ENCODE peak calls at places on chromosomes 3 and 15, in seven cellular contexts. One of them, this sample, is unnamed.

GRCh38 chr3:118128886-118129285 is 905.8 kb downstream of the IGSF11 start:
- DNase-seq in prostate gland: no peak
- DNase-seq in lower leg skin: no peak
- DNase-seq in fibroblast of lung: peak
- DNase-seq in transverse colon: no peak
- DNase-seq in heart right ventricle: no peak
- DNase-seq in adrenal gland: no peak
- DNase-seq in this sample: no peak

GRCh38 chr15:70382009-70382749 is 284.5 kb upstream of the TLE3 start:
- DNase-seq in prostate gland: no peak
- DNase-seq in lower leg skin: peak
- DNase-seq in fibroblast of lung: no peak
- DNase-seq in transverse colon: no peak
- DNase-seq in heart right ventricle: no peak
- DNase-seq in adrenal gland: no peak
- DNase-seq in this sample: no peak

GRCh38 chr3:164521644-164522043 is 556.7 kb downstream of the SI start:
- DNase-seq in prostate gland: no peak
- DNase-seq in lower leg skin: no peak
- DNase-seq in fibroblast of lung: no peak
- DNase-seq in transverse colon: no peak
- DNase-seq in heart right ventricle: no peak
- DNase-seq in adrenal gland: no peak
- DNase-seq in this sample: no peak

GRCh38 chr3:14295037-14295436 is 107.4 kb upstream of the SLC6A6 start:
- DNase-seq in prostate gland: no peak
- DNase-seq in lower leg skin: no peak
- DNase-seq in fibroblast of lung: no peak
- DNase-seq in transverse colon: no peak
- DNase-seq in heart right ventricle: no peak
- DNase-seq in adrenal gland: no peak
- DNase-seq in this sample: no peak

GRCh38 chr3:185717121-185717520 is 107.7 kb downstream of the IGF2BP2 start:
- DNase-seq in prostate gland: no peak
- DNase-seq in lower leg skin: no peak
- DNase-seq in fibroblast of lung: peak
- DNase-seq in transverse colon: no peak
- DNase-seq in heart right ventricle: no peak
- DNase-seq in adrenal gland: no peak
- DNase-seq in this sample: no peak

GRCh38 chr3:16906679-16907078 is 21.9 kb downstream of the PLCL2 start:
- DNase-seq in prostate gland: no peak
- DNase-seq in lower leg skin: no peak
- DNase-seq in fibroblast of lung: peak
- DNase-seq in transverse colon: peak
- DNase-seq in heart right ventricle: no peak
- DNase-seq in adrenal gland: no peak
- DNase-seq in this sample: no peak

GRCh38 chr15:37111427-37111717 is 11.0 kb upstream of the MEIS2 start:
- DNase-seq in prostate gland: no peak
- DNase-seq in lower leg skin: no peak
- DNase-seq in fibroblast of lung: no peak
- DNase-seq in transverse colon: no peak
- DNase-seq in heart right ventricle: no peak
- DNase-seq in adrenal gland: no peak
- DNase-seq in this sample: no peak

GRCh38 chr15:43930079-43930478 is 103.3 kb downstream of the WDR76 start:
- DNase-seq in prostate gland: no peak
- DNase-seq in lower leg skin: no peak
- DNase-seq in fibroblast of lung: peak
- DNase-seq in transverse colon: no peak
- DNase-seq in heart right ventricle: no peak
- DNase-seq in adrenal gland: no peak
- DNase-seq in this sample: no peak

GRCh38 chr3:141331370-141332318 is 36.7 kb upstream of the ZBTB38 start:
- DNase-seq in prostate gland: no peak
- DNase-seq in lower leg skin: peak
- DNase-seq in fibroblast of lung: peak
- DNase-seq in transverse colon: peak
- DNase-seq in heart right ventricle: peak
- DNase-seq in adrenal gland: peak
- DNase-seq in this sample: peak

GRCh38 chr3:56633602-56634371 is 49.3 kb downstream of the TASOR start:
- DNase-seq in prostate gland: no peak
- DNase-seq in lower leg skin: no peak
- DNase-seq in fibroblast of lung: no peak
- DNase-seq in transverse colon: no peak
- DNase-seq in heart right ventricle: peak
- DNase-seq in adrenal gland: no peak
- DNase-seq in this sample: no peak

GRCh38 chr3:172808969-172809546 is 58.5 kb downstream of the ECT2 start:
- DNase-seq in prostate gland: no peak
- DNase-seq in lower leg skin: no peak
- DNase-seq in fibroblast of lung: peak
- DNase-seq in transverse colon: no peak
- DNase-seq in heart right ventricle: no peak
- DNase-seq in adrenal gland: no peak
- DNase-seq in this sample: no peak

GRCh38 chr15:94910166-94910565 is 678.8 kb downstream of the MCTP2 start:
- DNase-seq in prostate gland: no peak
- DNase-seq in lower leg skin: no peak
- DNase-seq in fibroblast of lung: peak
- DNase-seq in transverse colon: no peak
- DNase-seq in heart right ventricle: no peak
- DNase-seq in adrenal gland: no peak
- DNase-seq in this sample: peak

GRCh38 chr3:22887664-22888291 is 315.3 kb upstream of the UBE2E2 start:
- DNase-seq in prostate gland: no peak
- DNase-seq in lower leg skin: no peak
- DNase-seq in fibroblast of lung: peak
- DNase-seq in transverse colon: peak
- DNase-seq in heart right ventricle: no peak
- DNase-seq in adrenal gland: peak
- DNase-seq in this sample: peak

GRCh38 chr3:194711913-194712312 is 26.2 kb downstream of the FAM43A start:
- DNase-seq in prostate gland: no peak
- DNase-seq in lower leg skin: no peak
- DNase-seq in fibroblast of lung: peak
- DNase-seq in transverse colon: no peak
- DNase-seq in heart right ventricle: no peak
- DNase-seq in adrenal gland: no peak
- DNase-seq in this sample: peak

GRCh38 chr3:115436767-115437301 is 186.5 kb upstream of the GAP43 start:
- DNase-seq in prostate gland: no peak
- DNase-seq in lower leg skin: no peak
- DNase-seq in fibroblast of lung: peak
- DNase-seq in transverse colon: no peak
- DNase-seq in heart right ventricle: no peak
- DNase-seq in adrenal gland: peak
- DNase-seq in this sample: peak

GRCh38 chr15:74252291-74253080 is 16.4 kb downstream of the CCDC33 start:
- DNase-seq in prostate gland: no peak
- DNase-seq in lower leg skin: no peak
- DNase-seq in fibroblast of lung: peak
- DNase-seq in transverse colon: no peak
- DNase-seq in heart right ventricle: no peak
- DNase-seq in adrenal gland: peak
- DNase-seq in this sample: no peak

GRCh38 chr3:186993940-186994670 is 63.8 kb downstream of the ST6GAL1 start:
- DNase-seq in prostate gland: no peak
- DNase-seq in lower leg skin: peak
- DNase-seq in fibroblast of lung: peak
- DNase-seq in transverse colon: no peak
- DNase-seq in heart right ventricle: no peak
- DNase-seq in adrenal gland: no peak
- DNase-seq in this sample: no peak

GRCh38 chr3:98593046-98593936 is at the start of gene CPOX:
- DNase-seq in prostate gland: peak
- DNase-seq in lower leg skin: peak
- DNase-seq in fibroblast of lung: peak
- DNase-seq in transverse colon: peak
- DNase-seq in heart right ventricle: peak
- DNase-seq in adrenal gland: peak
- DNase-seq in this sample: peak

GRCh38 chr3:43389388-43390254 is 103.3 kb downstream of the SNRK start:
- DNase-seq in prostate gland: no peak
- DNase-seq in lower leg skin: no peak
- DNase-seq in fibroblast of lung: peak
- DNase-seq in transverse colon: peak
- DNase-seq in heart right ventricle: no peak
- DNase-seq in adrenal gland: peak
- DNase-seq in this sample: no peak

GRCh38 chr3:94524102-94524922 is 461.5 kb downstream of the NSUN3 start:
- DNase-seq in prostate gland: no peak
- DNase-seq in lower leg skin: no peak
- DNase-seq in fibroblast of lung: no peak
- DNase-seq in transverse colon: no peak
- DNase-seq in heart right ventricle: no peak
- DNase-seq in adrenal gland: no peak
- DNase-seq in this sample: no peak

GRCh38 chr3:46205286-46205960 is 2.7 kb downstream of the CCR1 start:
- DNase-seq in prostate gland: no peak
- DNase-seq in lower leg skin: no peak
- DNase-seq in fibroblast of lung: no peak
- DNase-seq in transverse colon: no peak
- DNase-seq in heart right ventricle: no peak
- DNase-seq in adrenal gland: no peak
- DNase-seq in this sample: no peak

GRCh38 chr3:167084566-167084965 is 295.5 kb downstream of the ZBBX start:
- DNase-seq in prostate gland: no peak
- DNase-seq in lower leg skin: no peak
- DNase-seq in fibroblast of lung: no peak
- DNase-seq in transverse colon: no peak
- DNase-seq in heart right ventricle: no peak
- DNase-seq in adrenal gland: no peak
- DNase-seq in this sample: no peak

GRCh38 chr3:44795197-44795596 is 33.6 kb downstream of the KIF15 start:
- DNase-seq in prostate gland: no peak
- DNase-seq in lower leg skin: no peak
- DNase-seq in fibroblast of lung: peak
- DNase-seq in transverse colon: no peak
- DNase-seq in heart right ventricle: no peak
- DNase-seq in adrenal gland: no peak
- DNase-seq in this sample: no peak

GRCh38 chr3:190739726-190740230 is 122.7 kb downstream of the GMNC start:
- DNase-seq in prostate gland: no peak
- DNase-seq in lower leg skin: no peak
- DNase-seq in fibroblast of lung: no peak
- DNase-seq in transverse colon: no peak
- DNase-seq in heart right ventricle: no peak
- DNase-seq in adrenal gland: no peak
- DNase-seq in this sample: peak

GRCh38 chr15:31857194-31857593 is 173.1 kb upstream of the CHRNA7 start:
- DNase-seq in prostate gland: no peak
- DNase-seq in lower leg skin: no peak
- DNase-seq in fibroblast of lung: no peak
- DNase-seq in transverse colon: no peak
- DNase-seq in heart right ventricle: no peak
- DNase-seq in adrenal gland: no peak
- DNase-seq in this sample: no peak

GRCh38 chr3:133488785-133489367 is 84.6 kb upstream of the CDV3 start:
- DNase-seq in prostate gland: no peak
- DNase-seq in lower leg skin: no peak
- DNase-seq in fibroblast of lung: peak
- DNase-seq in transverse colon: no peak
- DNase-seq in heart right ventricle: no peak
- DNase-seq in adrenal gland: peak
- DNase-seq in this sample: no peak

GRCh38 chr15:99727330-99727729 is 5.9 kb downstream of the LYSMD4 start:
- DNase-seq in prostate gland: no peak
- DNase-seq in lower leg skin: no peak
- DNase-seq in fibroblast of lung: no peak
- DNase-seq in transverse colon: no peak
- DNase-seq in heart right ventricle: no peak
- DNase-seq in adrenal gland: no peak
- DNase-seq in this sample: no peak
- H3K4me3 ChIP-seq in prostate gland: no peak
- H3K4me3 ChIP-seq in lower leg skin: no peak
- H3K4me3 ChIP-seq in fibroblast of lung: no peak
- H3K4me3 ChIP-seq in transverse colon: no peak
- H3K4me3 ChIP-seq in heart right ventricle: no peak
- H3K4me3 ChIP-seq in adrenal gland: no peak
- H3K4me3 ChIP-seq in this sample: no peak

GRCh38 chr3:37909067-37909911 is 47.6 kb downstream of the CTDSPL start:
- DNase-seq in prostate gland: no peak
- DNase-seq in lower leg skin: no peak
- DNase-seq in fibroblast of lung: no peak
- DNase-seq in transverse colon: no peak
- DNase-seq in heart right ventricle: no peak
- DNase-seq in adrenal gland: no peak
- DNase-seq in this sample: no peak
- TF ChIP-seq CTCF in prostate gland: no peak
- TF ChIP-seq CTCF in lower leg skin: no peak
- TF ChIP-seq CTCF in fibroblast of lung: no peak
- TF ChIP-seq CTCF in transverse colon: no peak
- TF ChIP-seq CTCF in heart right ventricle: no peak
- TF ChIP-seq CTCF in adrenal gland: no peak
- TF ChIP-seq CTCF in this sample: no peak

GRCh38 chr3:9934993-9935392 is 1.4 kb downstream of the CRELD1 start:
- DNase-seq in prostate gland: no peak
- DNase-seq in lower leg skin: no peak
- DNase-seq in fibroblast of lung: no peak
- DNase-seq in transverse colon: no peak
- DNase-seq in heart right ventricle: no peak
- DNase-seq in adrenal gland: no peak
- DNase-seq in this sample: no peak
- H3K4me3 ChIP-seq in prostate gland: no peak
- H3K4me3 ChIP-seq in lower leg skin: no peak
- H3K4me3 ChIP-seq in fibroblast of lung: no peak
- H3K4me3 ChIP-seq in transverse colon: peak
- H3K4me3 ChIP-seq in heart right ventricle: no peak
- H3K4me3 ChIP-seq in adrenal gland: no peak
- H3K4me3 ChIP-seq in this sample: no peak

DNA sequence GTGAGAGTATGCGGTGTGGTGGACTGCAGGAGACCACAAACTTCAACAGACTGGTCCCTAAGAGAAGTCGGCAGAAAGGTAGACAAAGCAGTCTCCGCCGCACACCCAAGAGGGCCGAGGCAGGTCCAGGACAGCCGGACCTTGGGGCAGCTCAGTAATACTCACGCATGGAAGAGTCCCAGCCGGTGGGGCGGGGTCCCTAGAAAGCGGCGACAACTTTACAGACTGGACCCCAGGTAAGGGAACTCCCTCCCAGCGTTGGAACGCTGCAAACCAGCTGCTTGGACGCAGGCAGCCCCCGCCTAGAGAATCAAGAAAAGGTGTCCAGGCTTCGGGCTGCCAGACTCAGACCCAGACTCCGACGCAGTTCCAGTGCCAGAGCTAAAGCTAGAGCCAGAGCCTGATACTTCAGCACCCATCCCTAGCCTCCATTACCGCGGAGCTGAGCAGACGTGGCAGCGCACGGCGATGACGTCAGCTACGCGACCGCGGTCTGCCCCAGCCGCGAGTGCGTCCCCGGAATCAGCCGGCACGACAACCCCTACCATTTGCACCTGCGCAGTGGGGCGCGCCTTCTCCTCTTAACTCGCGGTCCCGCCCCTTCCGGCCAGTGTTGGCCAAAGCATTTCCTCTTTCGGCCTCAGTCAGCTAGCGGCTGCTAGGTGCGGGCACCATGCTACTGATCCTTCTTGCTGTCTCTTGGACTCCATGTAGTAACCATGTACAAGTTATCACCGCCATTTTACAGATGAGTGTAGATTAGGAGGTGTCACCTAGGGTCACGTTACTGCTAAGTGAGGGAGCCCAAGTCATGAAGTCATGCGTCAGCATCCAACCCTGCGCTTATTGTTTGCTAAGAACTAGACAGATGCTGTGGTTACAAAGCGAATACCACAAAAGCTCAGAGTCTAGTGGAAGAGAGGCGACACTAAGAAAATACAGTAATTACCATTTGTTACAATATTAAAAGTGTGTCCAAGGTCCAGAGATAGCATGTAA is at the start of gene TMEM39A:
- DNase-seq in prostate gland: peak
- DNase-seq in lower leg skin: peak
- DNase-seq in fibroblast of lung: peak
- DNase-seq in transverse colon: peak
- DNase-seq in heart right ventricle: peak
- DNase-seq in adrenal gland: peak
- DNase-seq in this sample: peak
- TF ChIP-seq CTCF in prostate gland: no peak
- TF ChIP-seq CTCF in lower leg skin: no peak
- TF ChIP-seq CTCF in fibroblast of lung: no peak
- TF ChIP-seq CTCF in transverse colon: no peak
- TF ChIP-seq CTCF in heart right ventricle: no peak
- TF ChIP-seq CTCF in adrenal gland: no peak
- TF ChIP-seq CTCF in this sample: no peak